ENCODE peak calls at places on chromosomes 12 and 14, in eight cellular contexts. E is lower lobe of right lung; Q is KBM-7; B is activated CD4-positive, alpha-beta T cell treated with anti-CD3 and anti-CD28 coated beads, Interleukin-2, amount 10 ng/mL, durations not matched to agents 7 days and 5 days; J is activated T-helper 1 cell treated with anti-CD3 and anti-CD28 coated beads, Interleukin-12 subunit alpha, Interleukin-12 subunit beta, Interleukin-2, Interleukin-4 antibody, amounts not matched to agents 30 ng/mL and 10 ng/mL and 1 ng/mL, durations not matched to agents 14 hours and 24 hours and 36 hours; M is stimulated activated CD4-positive, alpha-beta T cell treated with anti-CD3 and anti-CD28 coated beads, Interleukin-2, amount 100 ng/mL, for 24 hours; P is amygdala; C is activated naive CD4-positive, alpha-beta T cell treated with anti-CD3 and anti-CD28 coated beads, Interleukin-2, amount 10 ng/mL, durations not matched to agents 7 days and 5 days. N is an unnamed sample.
A peak's percentile ranks its signal among the peaks of the same experiment; 100 is the strongest.

GRCh38 chr14:33477752-33478151 is 473.1 kb downstream of the EGLN3 start:
- DNase-seq in M (no peak), Q (no peak), C (no peak), J (no peak), B (no peak), E (no peak), P (peak; percentile 32), N (no peak)

GRCh38 chr12:42360747-42361403 is 34.9 kb downstream of the PPHLN1 start:
- DNase-seq in M (no peak), J (no peak), B (no peak), P (no peak), E (no peak), C (no peak), Q (no peak), N (no peak)

GRCh38 chr12:131511803-131512564 is 198.9 kb upstream of the SFSWAP start:
- DNase-seq in P (no peak), C (no peak), J (no peak), M (peak; percentile 12), Q (no peak), B (no peak), E (no peak), N (no peak)

GRCh38 chr12:112124918-112125249 is 476 bp upstream of the TRAFD1 start:
- DNase-seq in B (no peak), P (no peak), C (no peak), Q (no peak), M (no peak), E (no peak), J (no peak), N (no peak)

GRCh38 chr12:57765698-57766463 is 997 bp downstream of the CYP27B1 start:
- DNase-seq in M (no peak), C (peak; percentile 21), Q (no peak), B (no peak), J (no peak), E (no peak), P (no peak), N (peak; percentile 27)

GRCh38 chr14:23562822-23563472 is 4.6 kb downstream of the AP1G2 start:
- DNase-seq in E (no peak), P (no peak), M (peak; percentile 67), C (peak; percentile 72), B (peak; percentile 61), J (peak; percentile 31), Q (peak; percentile 70), N (peak; percentile 67)

GRCh38 chr14:77086017-77086727 is 11.9 kb upstream of the CIPC start:
- DNase-seq in M (no peak), P (no peak), C (no peak), J (no peak), Q (no peak), B (peak; percentile 27), E (no peak), N (peak; percentile 37)

GRCh38 chr12:58296818-58297217 is 355.5 kb downstream of the ATP23 start:
- DNase-seq in C (no peak), M (no peak), Q (no peak), J (no peak), B (no peak), P (no peak), E (no peak), N (no peak)

GRCh38 chr12:71161575-71161974 is 3.8 kb upstream of the TSPAN8 start:
- DNase-seq in J (no peak), M (no peak), P (no peak), Q (no peak), E (no peak), C (no peak), B (no peak), N (no peak)

GRCh38 chr14:34363733-34364134 is 98.3 kb downstream of the SPTSSA start:
- DNase-seq in J (no peak), E (no peak), M (no peak), Q (no peak), C (no peak), B (no peak), P (no peak), N (peak; percentile 21)

GRCh38 chr12:21989819-21990412 is 48.7 kb upstream of the ABCC9 start:
- DNase-seq in Q (peak; percentile 10), C (no peak), M (no peak), E (no peak), J (no peak), P (no peak), B (no peak), N (no peak)

GRCh38 chr14:78959674-78960264 is 789.6 kb downstream of the NRXN3 start:
- DNase-seq in B (peak; percentile 50), J (peak; percentile 3), M (peak; percentile 53), P (peak; percentile 49), C (peak; percentile 59), Q (peak; percentile 59), E (peak; percentile 57), N (peak; percentile 60)

N was measured in Daoy.